ENCODE peak calls at places on chromosome 21, in eight cellular contexts. I is tibial artery, B is thoracic aorta, X is prostate gland, F is K562, S is GM06990, O is fibroblast of lung, K is left lung. G is an unnamed sample. For H3K27me3, the result is how much of the 10 kb centered on the place peaks cover.

GRCh38 chr21:25296239-25296638 is 311.0 kb downstream of the MRPL39 start:
- DNase-seq in K (peak), X (no peak), S (no peak), B (no peak), O (peak), I (no peak), F (no peak), G (no peak)

GRCh38 chr21:26918318-26919065 is 48.4 kb downstream of the ADAMTS5 start:
- DNase-seq in X (no peak), B (no peak), I (no peak), O (peak), F (no peak), K (no peak), S (no peak), G (no peak)

GRCh38 chr21:18030248-18030647 is 211.1 kb upstream of the C21orf91 start:
- DNase-seq in B (no peak), X (no peak), S (peak), I (no peak), F (no peak), K (no peak), O (no peak), G (no peak)

GRCh38 chr21:31162827-31163226 is 124.6 kb upstream of the KRTAP19-8 start:
- DNase-seq in K (no peak), X (no peak), I (no peak), F (no peak), B (no peak), O (peak), S (no peak), G (no peak)

GRCh38 chr21:36849461-36849860 is 117.0 kb downstream of the HLCS start:
- DNase-seq in X (no peak), O (no peak), S (no peak), F (no peak), K (no peak), I (no peak), B (no peak), G (no peak)

GRCh38 chr21:36422279-36423098 is 37.3 kb downstream of the CHAF1B start:
- DNase-seq in I (no peak), S (peak), K (peak), F (peak), O (peak), X (peak), B (no peak), G (no peak)

GRCh38 chr21:16993416-16994044 is 519.3 kb upstream of the CXADR start:
- DNase-seq in I (no peak), F (no peak), S (no peak), O (peak), K (no peak), X (no peak), B (no peak), G (no peak)

GRCh38 chr21:36698160-36699025 is 522 bp upstream of the SIM2 start:
- DNase-seq in F (no peak), K (no peak), I (no peak), O (no peak), X (no peak), S (no peak), B (no peak), G (no peak)

GRCh38 chr21:14078746-14079375 is 131.9 kb downstream of the LIPI start:
- DNase-seq in I (no peak), K (no peak), S (no peak), F (no peak), B (no peak), X (no peak), O (no peak), G (no peak)

GRCh38 chr21:40881767-40882166 is 34.8 kb upstream of the DSCAM start:
- DNase-seq in X (no peak), B (no peak), I (no peak), O (no peak), K (no peak), F (no peak), S (no peak), G (no peak)

GRCh38 chr21:28767523-28767922 is 225.2 kb downstream of the LTN1 start:
- DNase-seq in B (no peak), K (no peak), X (no peak), S (no peak), I (no peak), F (no peak), O (no peak), G (no peak)

GRCh38 chr21:25809013-25809412 is 74.2 kb downstream of the GABPA start:
- DNase-seq in K (no peak), B (no peak), I (no peak), X (no peak), O (peak), S (no peak), F (no peak), G (no peak)

GRCh38 chr21:25836396-25836795 is 101.6 kb downstream of the GABPA start:
- DNase-seq in I (no peak), F (no peak), B (no peak), O (peak), K (no peak), X (no peak), S (no peak), G (no peak)

GRCh38 chr21:29221259-29221744 is 77.4 kb upstream of the BACH1 start:
- DNase-seq in I (no peak), O (peak), S (no peak), X (no peak), F (no peak), K (no peak), B (no peak), G (no peak)

GRCh38 chr21:36163780-36164426 is 7.3 kb downstream of the DOP1B start:
- DNase-seq in X (no peak), F (no peak), S (no peak), B (no peak), K (no peak), I (no peak), O (no peak), G (no peak)

GRCh38 chr21:37244506-37245083 is 22.5 kb downstream of the VPS26C start:
- DNase-seq in K (no peak), I (no peak), X (no peak), O (no peak), F (no peak), S (no peak), B (no peak), G (no peak)

GRCh38 chr21:45330075-45330781 is 42.5 kb upstream of the POFUT2 start:
- DNase-seq in F (no peak), S (no peak), I (no peak), O (peak), X (no peak), B (no peak), K (peak), G (peak)
- H3K27me3 ChIP-seq in F (half or more), S (under half), I (under half), O (under half), X (under half), B (under half), K (under half), G (under half)

DNA sequence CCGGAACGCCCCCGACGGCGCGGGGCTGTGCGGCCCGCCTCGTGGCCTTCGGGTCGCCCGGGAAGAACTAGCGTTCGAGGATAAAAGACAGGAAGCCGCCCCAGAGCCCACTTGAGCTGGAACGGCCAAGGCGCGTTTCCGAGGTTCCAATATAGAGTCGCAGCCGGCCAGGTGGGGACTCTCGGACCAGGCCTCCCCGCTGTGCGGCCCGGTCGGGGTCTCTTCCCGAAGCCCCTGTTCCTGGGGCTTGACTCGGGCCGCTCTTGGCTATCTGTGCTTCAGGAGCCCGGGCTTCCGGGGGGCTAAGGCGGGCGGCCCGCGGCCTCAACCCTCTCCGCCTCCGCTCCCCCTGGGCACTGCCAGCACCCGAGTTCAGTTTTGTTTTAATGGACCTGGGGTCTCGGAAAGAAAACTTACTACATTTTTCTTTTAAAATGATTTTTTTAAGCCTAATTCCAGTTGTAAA is 158.8 kb downstream of the RUNX1 start:
- DNase-seq in K (no peak), X (no peak), B (no peak), S (no peak), O (no peak), I (no peak), F (no peak), G (no peak)
- TF ChIP-seq CTCF in K (no peak), X (no peak), B (no peak), S (no peak), O (no peak), I (no peak), F (no peak), G (peak)

GRCh38 chr21:45624356-45624854 is 19.1 kb upstream of the PCBP3 start:
- DNase-seq in F (no peak), O (no peak), B (no peak), X (no peak), K (no peak), S (no peak), I (no peak), G (no peak)
- H3K27me3 ChIP-seq in F (under half), O (under half), B (under half), X (under half), K (under half), S (under half), I (under half), G (half or more)

GRCh38 chr21:32782698-32783097 is 11.1 kb upstream of the PAXBP1 start:
- DNase-seq in F (no peak), K (no peak), X (no peak), I (no peak), O (no peak), S (no peak), B (no peak), G (no peak)
- TF ChIP-seq CTCF in F (no peak), K (no peak), X (no peak), I (no peak), O (no peak), S (no peak), B (no peak), G (peak)

GRCh38 chr21:33032434-33033047 is 6.8 kb downstream of the OLIG2 start:
- DNase-seq in O (no peak), B (no peak), K (no peak), F (no peak), S (no peak), I (no peak), X (no peak), G (no peak)

GRCh38 chr21:33035147-33035546 is 9.4 kb downstream of the OLIG2 start:
- DNase-seq in I (no peak), K (no peak), S (no peak), O (no peak), X (no peak), F (no peak), B (no peak), G (no peak)

GRCh38 chr21:33033961-33034413 is 8.3 kb downstream of the OLIG2 start:
- DNase-seq in O (no peak), B (no peak), F (no peak), X (no peak), K (no peak), I (no peak), S (no peak), G (no peak)

GRCh38 chr21:33031562-33031961 is 5.8 kb downstream of the OLIG2 start:
- DNase-seq in S (no peak), I (no peak), F (no peak), B (no peak), O (no peak), K (no peak), X (no peak), G (no peak)

GRCh38 chr21:33033094-33033951 is 7.6 kb downstream of the OLIG2 start:
- DNase-seq in S (no peak), K (no peak), I (no peak), X (no peak), O (no peak), F (no peak), B (no peak), G (no peak)
- H3K27me3 ChIP-seq in S (under half), K (half or more), I (under half), X (half or more), O (half or more), F (under half), B (under half), G (half or more)

GRCh38 chr21:32415451-32415850 is 2.9 kb downstream of the EVA1C start:
- DNase-seq in S (no peak), X (no peak), K (no peak), F (no peak), B (no peak), I (no peak), O (no peak), G (no peak)

GRCh38 chr21:32412998-32413504 is 545 bp downstream of the EVA1C start:
- DNase-seq in O (peak), K (peak), I (peak), F (no peak), S (no peak), B (no peak), X (peak), G (no peak)

GRCh38 chr21:32415999-32416398 is 3.5 kb downstream of the EVA1C start:
- DNase-seq in B (no peak), O (no peak), I (no peak), X (no peak), S (no peak), F (no peak), K (no peak), G (no peak)

GRCh38 chr21:32413697-32414578 is 1.4 kb downstream of the EVA1C start:
- DNase-seq in X (peak), F (no peak), B (no peak), K (peak), I (peak), O (peak), S (no peak), G (no peak)

DNA sequence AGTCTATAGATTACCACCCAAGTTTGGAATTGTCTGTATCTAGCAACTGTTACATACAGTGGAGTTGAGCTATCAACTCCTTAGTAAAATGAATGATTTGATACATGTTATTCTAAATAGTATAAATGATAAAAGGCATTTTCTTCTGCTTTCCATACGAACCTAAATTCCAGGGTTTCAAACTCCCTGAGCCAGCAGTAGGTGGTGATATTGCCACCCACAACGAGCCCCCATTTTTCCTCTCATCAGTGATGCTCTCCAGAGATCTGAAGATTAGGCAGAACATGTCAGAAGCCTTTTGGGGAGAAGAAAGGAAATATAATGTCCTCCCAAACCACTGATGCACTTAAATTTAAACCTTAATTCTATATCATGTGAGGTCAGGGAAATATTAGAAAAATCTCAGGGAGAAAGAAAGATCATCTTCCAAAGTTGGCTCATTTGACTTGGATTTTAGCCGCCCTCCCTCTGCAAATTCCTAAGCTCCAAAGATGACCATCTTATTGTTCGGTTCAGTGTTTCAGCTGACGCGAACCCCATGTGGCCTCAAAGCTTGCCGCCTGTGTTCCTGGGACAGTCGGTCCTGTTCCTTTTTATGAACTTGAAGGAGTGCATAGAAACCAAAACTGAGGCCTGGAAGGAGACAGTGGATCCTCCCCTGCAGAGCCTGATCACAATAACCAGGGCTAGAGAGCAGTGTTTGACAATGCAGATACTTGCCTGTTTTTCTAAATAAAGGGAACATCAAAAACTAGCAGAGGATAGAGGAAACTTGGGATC is 2.3 kb downstream of the EVA1C start:
- DNase-seq in B (no peak), K (no peak), S (no peak), X (no peak), O (peak), I (no peak), F (no peak), G (no peak)
- TF ChIP-seq CTCF in B (peak), K (no peak), S (no peak), X (no peak), O (peak), I (peak), F (peak), G (peak)

GRCh38 chr21:42122808-42123207 is 51.7 kb downstream of the UMODL1 start:
- DNase-seq in X (no peak), O (no peak), K (no peak), F (no peak), B (no peak), S (no peak), I (no peak), G (no peak)
- H3K27me3 ChIP-seq in X (under half), O (under half), K (half or more), F (under half), B (under half), S (under half), I (under half), G (under half)

GRCh38 chr21:42103843-42104242 is 32.7 kb downstream of the UMODL1 start:
- DNase-seq in B (no peak), I (no peak), S (no peak), K (no peak), F (no peak), O (no peak), X (no peak), G (no peak)

GRCh38 chr21:42102063-42102462 is 30.9 kb downstream of the UMODL1 start:
- DNase-seq in B (no peak), X (no peak), O (no peak), K (no peak), S (no peak), F (no peak), I (no peak), G (no peak)

GRCh38 chr21:42102516-42102915 is 31.4 kb downstream of the UMODL1 start:
- DNase-seq in X (no peak), O (no peak), B (no peak), S (no peak), F (no peak), I (no peak), K (no peak), G (no peak)

GRCh38 chr21:42101246-42101645 is 30.1 kb downstream of the UMODL1 start:
- DNase-seq in K (no peak), B (no peak), I (no peak), X (no peak), F (no peak), O (no peak), S (no peak), G (no peak)

GRCh38 chr21:42102946-42103345 is 31.8 kb downstream of the UMODL1 start:
- DNase-seq in K (no peak), X (no peak), B (no peak), O (no peak), S (no peak), F (no peak), I (no peak), G (no peak)
- TF ChIP-seq CTCF in K (no peak), X (no peak), B (no peak), O (no peak), S (no peak), F (no peak), I (no peak), G (no peak)

GRCh38 chr21:38322551-38322950 is 65.8 kb downstream of the KCNJ15 start:
- DNase-seq in X (no peak), O (no peak), I (no peak), B (no peak), S (no peak), F (no peak), K (no peak), G (no peak)
- H3K27me3 ChIP-seq in X (under half), O (under half), I (under half), B (under half), S (under half), F (under half), K (under half), G (under half)

GRCh38 chr21:42861311-42862122 is 17.8 kb downstream of the WDR4 start:
- DNase-seq in K (no peak), F (no peak), O (no peak), B (no peak), X (no peak), I (no peak), S (no peak), G (no peak)
- TF ChIP-seq CTCF in K (no peak), F (no peak), O (no peak), B (no peak), X (no peak), I (no peak), S (no peak), G (no peak)